ENCODE peak calls at places on chromosomes 13 and 19, in five cellular contexts. One of them, this sample, is unnamed.

GRCh38 chr13:113273856-113274590 is 23.0 kb upstream of the LAMP1 start:
- DNase-seq in mammary epithelial cell: peak; percentile 72
- DNase-seq in ascending aorta: no peak
- DNase-seq in CD8-positive, alpha-beta memory T cell: no peak
- DNase-seq in upper lobe of right lung: peak; percentile 76
- DNase-seq in this sample: peak; percentile 60

GRCh38 chr13:27631665-27632064 is 10.0 kb downstream of the POLR1D start:
- DNase-seq in mammary epithelial cell: no peak
- DNase-seq in ascending aorta: no peak
- DNase-seq in CD8-positive, alpha-beta memory T cell: no peak
- DNase-seq in upper lobe of right lung: no peak
- DNase-seq in this sample: no peak

GRCh38 chr19:48659768-48660167 is 13.0 kb downstream of the NTN5 start:
- DNase-seq in mammary epithelial cell: peak; percentile 52
- DNase-seq in ascending aorta: no peak
- DNase-seq in CD8-positive, alpha-beta memory T cell: no peak
- DNase-seq in upper lobe of right lung: no peak
- DNase-seq in this sample: no peak

GRCh38 chr13:83125791-83126190 is 756.5 kb downstream of the SLITRK1 start:
- DNase-seq in mammary epithelial cell: no peak
- DNase-seq in ascending aorta: no peak
- DNase-seq in CD8-positive, alpha-beta memory T cell: no peak
- DNase-seq in upper lobe of right lung: no peak
- DNase-seq in this sample: no peak

GRCh38 chr13:32164622-32165268 is 133.2 kb downstream of the FRY start:
- DNase-seq in mammary epithelial cell: no peak
- DNase-seq in ascending aorta: no peak
- DNase-seq in CD8-positive, alpha-beta memory T cell: peak; percentile 9
- DNase-seq in upper lobe of right lung: no peak
- DNase-seq in this sample: no peak

GRCh38 chr19:610071-610800 is 20.6 kb downstream of the HCN2 start:
- DNase-seq in mammary epithelial cell: no peak
- DNase-seq in ascending aorta: no peak
- DNase-seq in CD8-positive, alpha-beta memory T cell: peak; percentile 28
- DNase-seq in upper lobe of right lung: no peak
- DNase-seq in this sample: no peak

GRCh38 chr19:17244618-17245534 is 843 bp downstream of the NR2F6 start:
- DNase-seq in mammary epithelial cell: no peak
- DNase-seq in ascending aorta: no peak
- DNase-seq in CD8-positive, alpha-beta memory T cell: no peak
- DNase-seq in upper lobe of right lung: peak; percentile 83
- DNase-seq in this sample: peak; percentile 89

GRCh38 chr19:4456566-4456842 is 1.1 kb downstream of the UBXN6 start:
- DNase-seq in mammary epithelial cell: peak; percentile 54
- DNase-seq in ascending aorta: peak; percentile 61
- DNase-seq in CD8-positive, alpha-beta memory T cell: no peak
- DNase-seq in upper lobe of right lung: no peak
- DNase-seq in this sample: no peak

GRCh38 chr19:23851966-23852365 is 62.7 kb upstream of the ZNF726 start:
- DNase-seq in mammary epithelial cell: no peak
- DNase-seq in ascending aorta: no peak
- DNase-seq in CD8-positive, alpha-beta memory T cell: no peak
- DNase-seq in upper lobe of right lung: no peak
- DNase-seq in this sample: no peak

GRCh38 chr19:11747277-11747676 is 8.5 kb upstream of the ZNF823 start:
- DNase-seq in mammary epithelial cell: no peak
- DNase-seq in ascending aorta: no peak
- DNase-seq in CD8-positive, alpha-beta memory T cell: no peak
- DNase-seq in upper lobe of right lung: no peak
- DNase-seq in this sample: no peak

GRCh38 chr13:113916330-113916815 is 52.5 kb upstream of the GAS6 start:
- DNase-seq in mammary epithelial cell: peak; percentile 82
- DNase-seq in ascending aorta: peak; percentile 57
- DNase-seq in CD8-positive, alpha-beta memory T cell: no peak
- DNase-seq in upper lobe of right lung: no peak
- DNase-seq in this sample: no peak

GRCh38 chr19:23283925-23284324 is 33.7 kb upstream of the ZNF724 start:
- DNase-seq in mammary epithelial cell: no peak
- DNase-seq in ascending aorta: peak; percentile 73
- DNase-seq in CD8-positive, alpha-beta memory T cell: peak; percentile 45
- DNase-seq in upper lobe of right lung: no peak
- DNase-seq in this sample: no peak

GRCh38 chr19:8307965-8308866 is at the start of gene CD320:
- DNase-seq in mammary epithelial cell: peak; percentile 86
- DNase-seq in ascending aorta: peak; percentile 94
- DNase-seq in CD8-positive, alpha-beta memory T cell: peak; percentile 86
- DNase-seq in upper lobe of right lung: peak; percentile 95
- DNase-seq in this sample: peak; percentile 97

GRCh38 chr13:112725346-112726017 is 35.6 kb downstream of the ATP11A start:
- DNase-seq in mammary epithelial cell: peak; percentile 58
- DNase-seq in ascending aorta: no peak
- DNase-seq in CD8-positive, alpha-beta memory T cell: no peak
- DNase-seq in upper lobe of right lung: peak; percentile 66
- DNase-seq in this sample: no peak

GRCh38 chr19:4851551-4852290 is 15.7 kb downstream of the PLIN3 start:
- DNase-seq in mammary epithelial cell: no peak
- DNase-seq in ascending aorta: peak; percentile 83
- DNase-seq in CD8-positive, alpha-beta memory T cell: peak; percentile 60
- DNase-seq in upper lobe of right lung: peak; percentile 83
- DNase-seq in this sample: peak; percentile 51

GRCh38 chr19:19615086-19615485 is 3.4 kb downstream of the PBX4 start:
- DNase-seq in mammary epithelial cell: peak; percentile 24
- DNase-seq in ascending aorta: no peak
- DNase-seq in CD8-positive, alpha-beta memory T cell: peak; percentile 54
- DNase-seq in upper lobe of right lung: no peak
- DNase-seq in this sample: no peak
- H3K27me3 ChIP-seq in mammary epithelial cell: no peaks in the 10 kb centered on the region
- H3K27me3 ChIP-seq in ascending aorta: no peaks in the 10 kb centered on the region
- H3K27me3 ChIP-seq in CD8-positive, alpha-beta memory T cell: no peaks in the 10 kb centered on the region
- H3K27me3 ChIP-seq in upper lobe of right lung: no peaks in the 10 kb centered on the region
- H3K27me3 ChIP-seq in this sample: peaks cover 12% of the 10 kb centered on the region

GRCh38 chr13:91348906-91349435 is 1.5 kb downstream of the MIR17HG start:
- DNase-seq in mammary epithelial cell: peak; percentile 83
- DNase-seq in ascending aorta: peak; percentile 97
- DNase-seq in CD8-positive, alpha-beta memory T cell: peak; percentile 88
- DNase-seq in upper lobe of right lung: peak; percentile 96
- DNase-seq in this sample: peak; percentile 98
- H3K36me3 ChIP-seq in mammary epithelial cell: peaks cover 25% of the 10 kb centered on the region
- H3K36me3 ChIP-seq in ascending aorta: peaks cover 5% of the 10 kb centered on the region
- H3K36me3 ChIP-seq in CD8-positive, alpha-beta memory T cell: peaks cover 22% of the 10 kb centered on the region
- H3K36me3 ChIP-seq in upper lobe of right lung: peaks cover 15% of the 10 kb centered on the region
- H3K36me3 ChIP-seq in this sample: peaks cover 33% of the 10 kb centered on the region

GRCh38 chr13:110305949-110306339 is 1.0 kb downstream of the COL4A1 start:
- DNase-seq in mammary epithelial cell: no peak
- DNase-seq in ascending aorta: no peak
- DNase-seq in CD8-positive, alpha-beta memory T cell: no peak
- DNase-seq in upper lobe of right lung: no peak
- DNase-seq in this sample: no peak
- H3K27me3 ChIP-seq in mammary epithelial cell: no peaks in the 10 kb centered on the region
- H3K27me3 ChIP-seq in ascending aorta: no peaks in the 10 kb centered on the region
- H3K27me3 ChIP-seq in CD8-positive, alpha-beta memory T cell: peaks cover 7% of the 10 kb centered on the region
- H3K27me3 ChIP-seq in upper lobe of right lung: peaks cover 17% of the 10 kb centered on the region
- H3K27me3 ChIP-seq in this sample: peaks cover 22% of the 10 kb centered on the region

GRCh38 chr13:23350009-23350408 is 83.5 kb downstream of the SACS start:
- DNase-seq in mammary epithelial cell: no peak
- DNase-seq in ascending aorta: no peak
- DNase-seq in CD8-positive, alpha-beta memory T cell: no peak
- DNase-seq in upper lobe of right lung: no peak
- DNase-seq in this sample: no peak

GRCh38 chr13:23349127-23349897 is 84.2 kb downstream of the SACS start:
- DNase-seq in mammary epithelial cell: no peak
- DNase-seq in ascending aorta: no peak
- DNase-seq in CD8-positive, alpha-beta memory T cell: no peak
- DNase-seq in upper lobe of right lung: no peak
- DNase-seq in this sample: no peak

GRCh38 chr13:23347601-23348000 is 85.9 kb downstream of the SACS start:
- DNase-seq in mammary epithelial cell: no peak
- DNase-seq in ascending aorta: no peak
- DNase-seq in CD8-positive, alpha-beta memory T cell: no peak
- DNase-seq in upper lobe of right lung: no peak
- DNase-seq in this sample: no peak

GRCh38 chr13:23348270-23349126 is 85.0 kb downstream of the SACS start:
- DNase-seq in mammary epithelial cell: no peak
- DNase-seq in ascending aorta: no peak
- DNase-seq in CD8-positive, alpha-beta memory T cell: no peak
- DNase-seq in upper lobe of right lung: no peak
- DNase-seq in this sample: no peak

GRCh38 chr13:23344923-23345322 is 88.6 kb downstream of the SACS start:
- DNase-seq in mammary epithelial cell: no peak
- DNase-seq in ascending aorta: no peak
- DNase-seq in CD8-positive, alpha-beta memory T cell: no peak
- DNase-seq in upper lobe of right lung: no peak
- DNase-seq in this sample: no peak
- H3K36me3 ChIP-seq in mammary epithelial cell: peaks cover 13% of the 10 kb centered on the region
- H3K36me3 ChIP-seq in ascending aorta: peaks cover 89% of the 10 kb centered on the region
- H3K36me3 ChIP-seq in CD8-positive, alpha-beta memory T cell: peaks cover 29% of the 10 kb centered on the region
- H3K36me3 ChIP-seq in upper lobe of right lung: peaks cover 18% of the 10 kb centered on the region
- H3K36me3 ChIP-seq in this sample: no peaks in the 10 kb centered on the region

GRCh38 chr19:33684550-33685303 is 63.0 kb downstream of the CHST8 start:
- DNase-seq in mammary epithelial cell: no peak
- DNase-seq in ascending aorta: no peak
- DNase-seq in CD8-positive, alpha-beta memory T cell: no peak
- DNase-seq in upper lobe of right lung: peak; percentile 61
- DNase-seq in this sample: peak; percentile 75
- H3K27me3 ChIP-seq in mammary epithelial cell: peaks cover 4% of the 10 kb centered on the region
- H3K27me3 ChIP-seq in ascending aorta: no peaks in the 10 kb centered on the region
- H3K27me3 ChIP-seq in CD8-positive, alpha-beta memory T cell: peaks cover 7% of the 10 kb centered on the region
- H3K27me3 ChIP-seq in upper lobe of right lung: peaks cover 35% of the 10 kb centered on the region
- H3K27me3 ChIP-seq in this sample: peaks cover 13% of the 10 kb centered on the region

This sample was measured in left lung.